ENCODE peak calls at places on chromosomes 1 and 21, in seven cellular contexts. One of them, this sample, is unnamed.

GRCh38 chr1:109466440-109467300 is at the start of gene SYPL2:
- DNase-seq in HFFc6: peak
- DNase-seq in CD8-positive, alpha-beta T cell: no peak
- DNase-seq in NCI-H510A treated with DMSO at 0.1 percent for 48 hours: no peak
- DNase-seq in testis: peak
- DNase-seq in HCEC 1CT: peak
- DNase-seq in thoracic aorta: no peak
- DNase-seq in this sample: peak

GRCh38 chr1:55823521-55824296 is 608.5 kb upstream of the USP24 start:
- DNase-seq in HFFc6: peak
- DNase-seq in CD8-positive, alpha-beta T cell: no peak
- DNase-seq in NCI-H510A treated with DMSO at 0.1 percent for 48 hours: no peak
- DNase-seq in testis: no peak
- DNase-seq in HCEC 1CT: peak
- DNase-seq in thoracic aorta: no peak
- DNase-seq in this sample: peak

GRCh38 chr1:59150537-59151386 is 146.1 kb upstream of the FGGY start:
- DNase-seq in HFFc6: peak
- DNase-seq in CD8-positive, alpha-beta T cell: no peak
- DNase-seq in NCI-H510A treated with DMSO at 0.1 percent for 48 hours: peak
- DNase-seq in testis: peak
- DNase-seq in HCEC 1CT: peak
- DNase-seq in thoracic aorta: peak
- DNase-seq in this sample: peak

GRCh38 chr1:43172532-43172972 is 422 bp downstream of the CFAP57 start:
- DNase-seq in HFFc6: peak
- DNase-seq in CD8-positive, alpha-beta T cell: peak
- DNase-seq in NCI-H510A treated with DMSO at 0.1 percent for 48 hours: peak
- DNase-seq in testis: peak
- DNase-seq in HCEC 1CT: peak
- DNase-seq in thoracic aorta: peak
- DNase-seq in this sample: peak

GRCh38 chr1:226736908-226737818 is 1.9 kb downstream of the ITPKB start:
- DNase-seq in HFFc6: no peak
- DNase-seq in CD8-positive, alpha-beta T cell: peak
- DNase-seq in NCI-H510A treated with DMSO at 0.1 percent for 48 hours: peak
- DNase-seq in testis: peak
- DNase-seq in HCEC 1CT: peak
- DNase-seq in thoracic aorta: no peak
- DNase-seq in this sample: peak

GRCh38 chr21:44522753-44523204 is 17.2 kb downstream of the KRTAP10-1 start:
- DNase-seq in HFFc6: no peak
- DNase-seq in CD8-positive, alpha-beta T cell: no peak
- DNase-seq in NCI-H510A treated with DMSO at 0.1 percent for 48 hours: no peak
- DNase-seq in testis: no peak
- DNase-seq in HCEC 1CT: no peak
- DNase-seq in thoracic aorta: no peak
- DNase-seq in this sample: no peak

GRCh38 chr1:76764638-76765572 is 102.4 kb upstream of the ST6GALNAC5 start:
- DNase-seq in HFFc6: no peak
- DNase-seq in CD8-positive, alpha-beta T cell: no peak
- DNase-seq in NCI-H510A treated with DMSO at 0.1 percent for 48 hours: peak
- DNase-seq in testis: peak
- DNase-seq in HCEC 1CT: no peak
- DNase-seq in thoracic aorta: no peak
- DNase-seq in this sample: no peak

GRCh38 chr1:154520333-154520732 is 18.1 kb upstream of the SHE start:
- DNase-seq in HFFc6: no peak
- DNase-seq in CD8-positive, alpha-beta T cell: no peak
- DNase-seq in NCI-H510A treated with DMSO at 0.1 percent for 48 hours: no peak
- DNase-seq in testis: peak
- DNase-seq in HCEC 1CT: no peak
- DNase-seq in thoracic aorta: no peak
- DNase-seq in this sample: no peak

GRCh38 chr1:89356658-89357400 is 7.0 kb upstream of the GBP6 start:
- DNase-seq in HFFc6: peak
- DNase-seq in CD8-positive, alpha-beta T cell: no peak
- DNase-seq in NCI-H510A treated with DMSO at 0.1 percent for 48 hours: peak
- DNase-seq in testis: no peak
- DNase-seq in HCEC 1CT: peak
- DNase-seq in thoracic aorta: no peak
- DNase-seq in this sample: peak

GRCh38 chr1:32742956-32743355 is 40.4 kb upstream of the SYNC start:
- DNase-seq in HFFc6: no peak
- DNase-seq in CD8-positive, alpha-beta T cell: no peak
- DNase-seq in NCI-H510A treated with DMSO at 0.1 percent for 48 hours: no peak
- DNase-seq in testis: no peak
- DNase-seq in HCEC 1CT: no peak
- DNase-seq in thoracic aorta: no peak
- DNase-seq in this sample: no peak

GRCh38 chr1:217660353-217661062 is 29.4 kb downstream of the SPATA17 start:
- DNase-seq in HFFc6: peak
- DNase-seq in CD8-positive, alpha-beta T cell: no peak
- DNase-seq in NCI-H510A treated with DMSO at 0.1 percent for 48 hours: no peak
- DNase-seq in testis: no peak
- DNase-seq in HCEC 1CT: peak
- DNase-seq in thoracic aorta: no peak
- DNase-seq in this sample: peak

GRCh38 chr1:56798053-56798471 is 21.1 kb downstream of the FYB2 start:
- DNase-seq in HFFc6: peak
- DNase-seq in CD8-positive, alpha-beta T cell: no peak
- DNase-seq in NCI-H510A treated with DMSO at 0.1 percent for 48 hours: no peak
- DNase-seq in testis: peak
- DNase-seq in HCEC 1CT: no peak
- DNase-seq in thoracic aorta: no peak
- DNase-seq in this sample: peak

GRCh38 chr1:174870319-174870718 is 129.4 kb upstream of the CACYBP start:
- DNase-seq in HFFc6: no peak
- DNase-seq in CD8-positive, alpha-beta T cell: no peak
- DNase-seq in NCI-H510A treated with DMSO at 0.1 percent for 48 hours: no peak
- DNase-seq in testis: no peak
- DNase-seq in HCEC 1CT: no peak
- DNase-seq in thoracic aorta: no peak
- DNase-seq in this sample: no peak

GRCh38 chr1:118084400-118084799 is 100.6 kb downstream of the SPAG17 start:
- DNase-seq in HFFc6: no peak
- DNase-seq in CD8-positive, alpha-beta T cell: no peak
- DNase-seq in NCI-H510A treated with DMSO at 0.1 percent for 48 hours: no peak
- DNase-seq in testis: no peak
- DNase-seq in HCEC 1CT: no peak
- DNase-seq in thoracic aorta: no peak
- DNase-seq in this sample: no peak

GRCh38 chr1:38029081-38029681 is 16.6 kb downstream of the UTP11 start:
- DNase-seq in HFFc6: no peak
- DNase-seq in CD8-positive, alpha-beta T cell: no peak
- DNase-seq in NCI-H510A treated with DMSO at 0.1 percent for 48 hours: peak
- DNase-seq in testis: peak
- DNase-seq in HCEC 1CT: no peak
- DNase-seq in thoracic aorta: no peak
- DNase-seq in this sample: peak

GRCh38 chr1:60727553-60727952 is 354.8 kb upstream of the NFIA start:
- DNase-seq in HFFc6: no peak
- DNase-seq in CD8-positive, alpha-beta T cell: no peak
- DNase-seq in NCI-H510A treated with DMSO at 0.1 percent for 48 hours: no peak
- DNase-seq in testis: no peak
- DNase-seq in HCEC 1CT: no peak
- DNase-seq in thoracic aorta: no peak
- DNase-seq in this sample: no peak

GRCh38 chr1:154403300-154403943 is 1.7 kb upstream of the IL6R start:
- DNase-seq in HFFc6: no peak
- DNase-seq in CD8-positive, alpha-beta T cell: no peak
- DNase-seq in NCI-H510A treated with DMSO at 0.1 percent for 48 hours: no peak
- DNase-seq in testis: no peak
- DNase-seq in HCEC 1CT: no peak
- DNase-seq in thoracic aorta: no peak
- DNase-seq in this sample: no peak

GRCh38 chr1:164780863-164781262 is 221.9 kb downstream of the PBX1 start:
- DNase-seq in HFFc6: peak
- DNase-seq in CD8-positive, alpha-beta T cell: no peak
- DNase-seq in NCI-H510A treated with DMSO at 0.1 percent for 48 hours: no peak
- DNase-seq in testis: peak
- DNase-seq in HCEC 1CT: peak
- DNase-seq in thoracic aorta: no peak
- DNase-seq in this sample: peak

GRCh38 chr1:228311091-228311490 is 95.5 kb downstream of the TRIM11 start:
- DNase-seq in HFFc6: no peak
- DNase-seq in CD8-positive, alpha-beta T cell: no peak
- DNase-seq in NCI-H510A treated with DMSO at 0.1 percent for 48 hours: no peak
- DNase-seq in testis: no peak
- DNase-seq in HCEC 1CT: no peak
- DNase-seq in thoracic aorta: no peak
- DNase-seq in this sample: no peak

GRCh38 chr1:168691541-168691940 is 37.5 kb downstream of the DPT start:
- DNase-seq in HFFc6: no peak
- DNase-seq in CD8-positive, alpha-beta T cell: no peak
- DNase-seq in NCI-H510A treated with DMSO at 0.1 percent for 48 hours: no peak
- DNase-seq in testis: no peak
- DNase-seq in HCEC 1CT: no peak
- DNase-seq in thoracic aorta: no peak
- DNase-seq in this sample: no peak

GRCh38 chr1:192109576-192109975 is 48.7 kb upstream of the RGS18 start:
- DNase-seq in HFFc6: no peak
- DNase-seq in CD8-positive, alpha-beta T cell: no peak
- DNase-seq in NCI-H510A treated with DMSO at 0.1 percent for 48 hours: no peak
- DNase-seq in testis: no peak
- DNase-seq in HCEC 1CT: no peak
- DNase-seq in thoracic aorta: no peak
- DNase-seq in this sample: no peak

GRCh38 chr21:17463441-17463840 is 49.4 kb upstream of the CXADR start:
- DNase-seq in HFFc6: peak
- DNase-seq in CD8-positive, alpha-beta T cell: no peak
- DNase-seq in NCI-H510A treated with DMSO at 0.1 percent for 48 hours: no peak
- DNase-seq in testis: peak
- DNase-seq in HCEC 1CT: peak
- DNase-seq in thoracic aorta: no peak
- DNase-seq in this sample: peak

GRCh38 chr21:43345746-43346409 is 81.1 kb downstream of the SIK1 start:
- DNase-seq in HFFc6: peak
- DNase-seq in CD8-positive, alpha-beta T cell: no peak
- DNase-seq in NCI-H510A treated with DMSO at 0.1 percent for 48 hours: no peak
- DNase-seq in testis: no peak
- DNase-seq in HCEC 1CT: peak
- DNase-seq in thoracic aorta: no peak
- DNase-seq in this sample: peak

GRCh38 chr1:208088319-208088718 is 155.9 kb downstream of the PLXNA2 start:
- DNase-seq in HFFc6: no peak
- DNase-seq in CD8-positive, alpha-beta T cell: no peak
- DNase-seq in NCI-H510A treated with DMSO at 0.1 percent for 48 hours: no peak
- DNase-seq in testis: no peak
- DNase-seq in HCEC 1CT: no peak
- DNase-seq in thoracic aorta: no peak
- DNase-seq in this sample: no peak

GRCh38 chr1:98201640-98202039 is 280.8 kb upstream of the DPYD start:
- DNase-seq in HFFc6: peak
- DNase-seq in CD8-positive, alpha-beta T cell: no peak
- DNase-seq in NCI-H510A treated with DMSO at 0.1 percent for 48 hours: no peak
- DNase-seq in testis: no peak
- DNase-seq in HCEC 1CT: no peak
- DNase-seq in thoracic aorta: no peak
- DNase-seq in this sample: peak

This sample was measured in EH.